ENCODE peak calls at places on chromosomes 13 and 19, in nine cellular contexts. H, O, S, N, G, R, P, L and J are unnamed samples.

GRCh38 chr13:108435393-108436149 is 166.1 kb downstream of the TNFSF13B start:
- DNase-seq in G (no peak), L (no peak), R (no peak), O (no peak), H (no peak), N (peak; percentile 9), S (no peak), P (no peak), J (no peak)

GRCh38 chr13:49791753-49792549 is 531 bp downstream of the KPNA3 start:
- DNase-seq in P (peak; percentile 70), R (peak; percentile 66), H (peak; percentile 70), G (no peak), S (peak; percentile 65), L (peak; percentile 17), O (peak; percentile 19), N (no peak), J (peak; percentile 68)

GRCh38 chr13:31870511-31870910 is 131.2 kb downstream of the RXFP2 start:
- DNase-seq in S (no peak), H (no peak), N (no peak), L (no peak), P (peak; percentile 28), G (no peak), O (no peak), R (no peak), J (no peak)

GRCh38 chr13:37869506-37869755 is 141 bp downstream of the TRPC4 start:
- DNase-seq in L (no peak), H (no peak), P (no peak), S (peak; percentile 70), R (no peak), O (no peak), G (no peak), N (no peak), J (no peak)

GRCh38 chr13:79637086-79637763 is 156.3 kb downstream of the NDFIP2 start:
- DNase-seq in O (no peak), G (no peak), L (no peak), N (no peak), S (no peak), H (no peak), P (no peak), R (no peak), J (no peak)

GRCh38 chr13:112697756-112698655 is 8.2 kb downstream of the ATP11A start:
- DNase-seq in G (no peak), L (no peak), N (no peak), H (no peak), S (no peak), R (no peak), O (no peak), P (peak; percentile 82), J (no peak)

GRCh38 chr19:12896460-12896859 is 5.5 kb downstream of the GCDH start:
- DNase-seq in G (no peak), H (no peak), O (no peak), L (no peak), S (no peak), R (no peak), P (no peak), N (no peak), J (no peak)

GRCh38 chr13:94673841-94674240 is 38.5 kb downstream of the SOX21 start:
- DNase-seq in R (peak; percentile 57), G (no peak), L (no peak), P (no peak), H (no peak), O (peak; percentile 25), S (peak; percentile 40), N (no peak), J (no peak)

GRCh38 chr13:67635754-67636153 is 405.6 kb upstream of the PCDH9 start:
- DNase-seq in H (no peak), O (peak; percentile 44), G (no peak), S (no peak), N (no peak), L (no peak), R (no peak), P (no peak), J (no peak)

GRCh38 chr19:15264061-15264932 is 32.0 kb upstream of the EPHX3 start:
- DNase-seq in O (peak; percentile 73), L (peak; percentile 40), R (peak; percentile 90), S (peak; percentile 93), N (peak; percentile 85), P (peak; percentile 78), H (peak; percentile 76), G (peak; percentile 45), J (peak; percentile 86)

GRCh38 chr19:16446108-16447014 is 25.4 kb downstream of the EPS15L1 start:
- DNase-seq in H (peak; percentile 85), S (no peak), P (no peak), O (no peak), N (no peak), R (no peak), L (no peak), G (no peak), J (no peak)

GRCh38 chr13:76043882-76044281 is 407.8 kb downstream of the LMO7 start:
- DNase-seq in S (no peak), N (no peak), P (no peak), R (peak; percentile 19), G (no peak), H (no peak), O (no peak), L (no peak), J (no peak)

GRCh38 chr19:55820037-55820436 is 11.8 kb downstream of the NLRP11 start:
- DNase-seq in R (no peak), H (peak; percentile 66), P (no peak), S (no peak), G (no peak), O (no peak), L (peak; percentile 65), N (no peak), J (no peak)
- TF ChIP-seq EZH2phosphoT487 in R (no peak), H (no peak), P (no peak), S (no peak), G (no peak), O (no peak), L (no peak), N (no peak), J (no peak)

DNA sequence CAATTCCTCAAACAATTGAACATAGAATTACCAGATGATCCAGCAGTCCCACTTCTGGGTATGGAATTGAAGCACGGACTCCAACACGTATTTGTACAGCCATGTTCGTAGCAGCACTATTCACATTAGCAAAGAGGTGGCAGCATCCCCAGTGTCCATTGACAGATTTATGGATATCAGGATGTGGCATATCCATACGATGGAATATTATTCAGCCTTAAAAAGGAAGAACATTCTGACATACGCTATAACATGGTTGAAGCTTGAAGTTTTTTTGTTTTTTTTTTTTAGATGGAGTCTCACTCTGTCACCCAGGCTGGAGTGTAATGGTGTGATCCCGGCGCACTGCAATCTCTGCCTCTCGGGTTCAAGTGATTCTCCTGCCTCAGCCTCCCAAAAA is 220.6 kb downstream of the ZIC5 start:
- DNase-seq in O (no peak), P (no peak), R (no peak), G (no peak), S (no peak), N (no peak), L (no peak), H (no peak), J (no peak)
- TF ChIP-seq EZH2phosphoT487 in O (no peak), P (no peak), R (no peak), G (no peak), S (no peak), N (no peak), L (no peak), H (no peak), J (no peak)

GRCh38 chr19:41428481-41428859 is 1.3 kb upstream of the B3GNT8 start:
- DNase-seq in L (no peak), O (no peak), S (no peak), N (no peak), G (no peak), R (no peak), H (no peak), P (no peak), J (no peak)
- TF ChIP-seq EZH2phosphoT487 in L (no peak), O (no peak), S (no peak), N (no peak), G (no peak), R (no peak), H (no peak), P (no peak), J (no peak)

DNA sequence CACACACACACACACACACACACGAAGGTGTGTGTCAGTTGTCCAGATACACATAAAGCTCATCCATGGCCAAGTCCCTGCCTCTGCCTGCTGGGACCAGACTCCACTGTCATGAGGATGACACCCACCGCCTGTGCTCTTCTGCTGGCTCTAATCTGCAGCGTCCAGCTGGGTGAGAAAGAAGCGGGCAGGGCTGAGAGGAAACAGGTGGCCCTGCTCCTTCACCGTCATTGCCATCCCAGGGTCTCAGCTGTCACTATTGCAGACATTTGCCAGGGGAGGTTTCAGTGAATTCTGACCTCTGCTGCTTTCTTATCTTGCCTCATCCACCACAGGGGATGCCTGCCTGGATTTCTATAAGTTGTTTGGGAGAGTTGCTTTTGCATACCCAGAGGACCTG is 31.4 kb downstream of the SCGB2B2 start:
- DNase-seq in P (no peak), O (no peak), S (no peak), L (no peak), G (no peak), N (peak; percentile 77), H (no peak), R (no peak), J (no peak)
- TF ChIP-seq EZH2phosphoT487 in P (no peak), O (no peak), S (no peak), L (no peak), G (no peak), N (no peak), H (no peak), R (no peak), J (no peak)

GRCh38 chr13:106858910-106859309 is 291.0 kb upstream of the ARGLU1 start:
- DNase-seq in O (peak; percentile 21), G (no peak), P (no peak), R (peak; percentile 19), S (peak; percentile 92), H (no peak), L (no peak), N (no peak), J (no peak)

GRCh38 chr13:106859505-106859904 is 291.6 kb upstream of the ARGLU1 start:
- DNase-seq in O (peak; percentile 28), G (no peak), N (no peak), P (no peak), H (no peak), L (no peak), R (peak; percentile 20), S (peak; percentile 45), J (no peak)
- TF ChIP-seq EZH2phosphoT487 in O (no peak), G (no peak), N (no peak), P (no peak), H (no peak), L (no peak), R (no peak), S (no peak), J (no peak)